ENCODE peak calls at places on chromosome 5, in six cellular contexts. One of them, this sample, is unnamed.

GRCh38 chr5:14322437-14323187 is 179.5 kb downstream of the TRIO start:
- DNase-seq in HFF-Myc: no peak
- DNase-seq in Panc1: no peak
- DNase-seq in PC-9: no peak
- DNase-seq in aorta: no peak
- DNase-seq in neural progenitor cell: no peak
- DNase-seq in this sample: no peak

GRCh38 chr5:128062172-128062746 is 21.3 kb upstream of the SLC12A2 start:
- DNase-seq in HFF-Myc: no peak
- DNase-seq in Panc1: no peak
- DNase-seq in PC-9: no peak
- DNase-seq in aorta: no peak
- DNase-seq in neural progenitor cell: no peak
- DNase-seq in this sample: no peak

GRCh38 chr5:82396871-82397514 is 118.8 kb upstream of the RPS23 start:
- DNase-seq in HFF-Myc: peak
- DNase-seq in Panc1: peak
- DNase-seq in PC-9: peak
- DNase-seq in aorta: peak
- DNase-seq in neural progenitor cell: no peak
- DNase-seq in this sample: no peak

GRCh38 chr5:170113517-170113891 is 7.8 kb downstream of the FOXI1 start:
- DNase-seq in HFF-Myc: no peak
- DNase-seq in Panc1: no peak
- DNase-seq in PC-9: no peak
- DNase-seq in aorta: no peak
- DNase-seq in neural progenitor cell: no peak
- DNase-seq in this sample: no peak

GRCh38 chr5:5135957-5136676 is 4.0 kb upstream of the ADAMTS16 start:
- DNase-seq in HFF-Myc: no peak
- DNase-seq in Panc1: peak
- DNase-seq in PC-9: no peak
- DNase-seq in aorta: no peak
- DNase-seq in neural progenitor cell: no peak
- DNase-seq in this sample: no peak

GRCh38 chr5:160287378-160288051 is 24.8 kb downstream of the CCNJL start:
- DNase-seq in HFF-Myc: no peak
- DNase-seq in Panc1: no peak
- DNase-seq in PC-9: peak
- DNase-seq in aorta: peak
- DNase-seq in neural progenitor cell: peak
- DNase-seq in this sample: no peak

GRCh38 chr5:173954671-173955605 is 34.0 kb upstream of the C5orf47 start:
- DNase-seq in HFF-Myc: no peak
- DNase-seq in Panc1: peak
- DNase-seq in PC-9: no peak
- DNase-seq in aorta: no peak
- DNase-seq in neural progenitor cell: no peak
- DNase-seq in this sample: no peak

GRCh38 chr5:133113331-133114061 is 61.7 kb downstream of the HSPA4 start:
- DNase-seq in HFF-Myc: no peak
- DNase-seq in Panc1: no peak
- DNase-seq in PC-9: no peak
- DNase-seq in aorta: no peak
- DNase-seq in neural progenitor cell: no peak
- DNase-seq in this sample: no peak

GRCh38 chr5:141494761-141495455 is 6.0 kb downstream of the PCDHGC5 start:
- DNase-seq in HFF-Myc: no peak
- DNase-seq in Panc1: no peak
- DNase-seq in PC-9: no peak
- DNase-seq in aorta: no peak
- DNase-seq in neural progenitor cell: peak
- DNase-seq in this sample: no peak

GRCh38 chr5:16931334-16932110 is 4.6 kb downstream of the MYO10 start:
- DNase-seq in HFF-Myc: no peak
- DNase-seq in Panc1: no peak
- DNase-seq in PC-9: peak
- DNase-seq in aorta: no peak
- DNase-seq in neural progenitor cell: no peak
- DNase-seq in this sample: no peak

GRCh38 chr5:142446131-142446959 is 121.5 kb upstream of the SPRY4 start:
- DNase-seq in HFF-Myc: no peak
- DNase-seq in Panc1: no peak
- DNase-seq in PC-9: peak
- DNase-seq in aorta: no peak
- DNase-seq in neural progenitor cell: no peak
- DNase-seq in this sample: no peak

GRCh38 chr5:88144219-88145040 is 124.2 kb downstream of the TMEM161B start:
- DNase-seq in HFF-Myc: no peak
- DNase-seq in Panc1: no peak
- DNase-seq in PC-9: no peak
- DNase-seq in aorta: peak
- DNase-seq in neural progenitor cell: peak
- DNase-seq in this sample: no peak

GRCh38 chr5:10729320-10730133 is 31.5 kb downstream of the DAP start:
- DNase-seq in HFF-Myc: no peak
- DNase-seq in Panc1: no peak
- DNase-seq in PC-9: no peak
- DNase-seq in aorta: no peak
- DNase-seq in neural progenitor cell: no peak
- DNase-seq in this sample: no peak

GRCh38 chr5:145787001-145787400 is 48.1 kb downstream of the PRELID2 start:
- DNase-seq in HFF-Myc: no peak
- DNase-seq in Panc1: no peak
- DNase-seq in PC-9: no peak
- DNase-seq in aorta: no peak
- DNase-seq in neural progenitor cell: no peak
- DNase-seq in this sample: no peak

GRCh38 chr5:139839416-139839815 is 43.8 kb downstream of the PSD2 start:
- DNase-seq in HFF-Myc: no peak
- DNase-seq in Panc1: no peak
- DNase-seq in PC-9: no peak
- DNase-seq in aorta: peak
- DNase-seq in neural progenitor cell: no peak
- DNase-seq in this sample: no peak

GRCh38 chr5:24347206-24347605 is 297.6 kb downstream of the CDH10 start:
- DNase-seq in HFF-Myc: no peak
- DNase-seq in Panc1: no peak
- DNase-seq in PC-9: no peak
- DNase-seq in aorta: no peak
- DNase-seq in neural progenitor cell: no peak
- DNase-seq in this sample: no peak

GRCh38 chr5:80194470-80194869 is 61.4 kb downstream of the SERINC5 start:
- DNase-seq in HFF-Myc: no peak
- DNase-seq in Panc1: no peak
- DNase-seq in PC-9: no peak
- DNase-seq in aorta: no peak
- DNase-seq in neural progenitor cell: no peak
- DNase-seq in this sample: no peak

GRCh38 chr5:55904152-55904551 is 53.0 kb downstream of the IL31RA start:
- DNase-seq in HFF-Myc: no peak
- DNase-seq in Panc1: no peak
- DNase-seq in PC-9: no peak
- DNase-seq in aorta: no peak
- DNase-seq in neural progenitor cell: no peak
- DNase-seq in this sample: no peak

DNA sequence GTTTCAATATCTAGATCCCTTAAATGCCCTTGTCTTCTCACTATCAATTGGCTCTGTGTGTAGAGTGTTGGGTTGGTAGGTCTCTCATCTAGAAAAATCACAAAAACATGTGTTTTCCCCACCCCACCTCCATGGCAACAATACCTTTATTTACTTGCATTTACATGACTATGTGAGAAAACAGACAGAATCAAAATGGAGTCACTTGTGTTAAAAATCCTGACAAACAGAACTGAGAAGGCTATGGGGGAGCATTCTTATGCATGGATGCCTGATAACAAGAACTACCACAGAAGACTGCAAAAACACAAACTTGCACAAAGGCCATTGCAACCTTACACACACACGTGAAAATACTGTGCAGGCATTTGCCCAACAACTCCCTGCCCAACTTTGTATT is 1352.9 kb upstream of the CDH9 start:
- DNase-seq in HFF-Myc: no peak
- DNase-seq in Panc1: no peak
- DNase-seq in PC-9: no peak
- DNase-seq in aorta: no peak
- DNase-seq in neural progenitor cell: no peak
- DNase-seq in this sample: no peak
- H3K4me3 ChIP-seq in HFF-Myc: no peak
- H3K4me3 ChIP-seq in Panc1: no peak
- H3K4me3 ChIP-seq in PC-9: no peak
- H3K4me3 ChIP-seq in aorta: no peak
- H3K4me3 ChIP-seq in neural progenitor cell: no peak
- H3K4me3 ChIP-seq in this sample: no peak

DNA sequence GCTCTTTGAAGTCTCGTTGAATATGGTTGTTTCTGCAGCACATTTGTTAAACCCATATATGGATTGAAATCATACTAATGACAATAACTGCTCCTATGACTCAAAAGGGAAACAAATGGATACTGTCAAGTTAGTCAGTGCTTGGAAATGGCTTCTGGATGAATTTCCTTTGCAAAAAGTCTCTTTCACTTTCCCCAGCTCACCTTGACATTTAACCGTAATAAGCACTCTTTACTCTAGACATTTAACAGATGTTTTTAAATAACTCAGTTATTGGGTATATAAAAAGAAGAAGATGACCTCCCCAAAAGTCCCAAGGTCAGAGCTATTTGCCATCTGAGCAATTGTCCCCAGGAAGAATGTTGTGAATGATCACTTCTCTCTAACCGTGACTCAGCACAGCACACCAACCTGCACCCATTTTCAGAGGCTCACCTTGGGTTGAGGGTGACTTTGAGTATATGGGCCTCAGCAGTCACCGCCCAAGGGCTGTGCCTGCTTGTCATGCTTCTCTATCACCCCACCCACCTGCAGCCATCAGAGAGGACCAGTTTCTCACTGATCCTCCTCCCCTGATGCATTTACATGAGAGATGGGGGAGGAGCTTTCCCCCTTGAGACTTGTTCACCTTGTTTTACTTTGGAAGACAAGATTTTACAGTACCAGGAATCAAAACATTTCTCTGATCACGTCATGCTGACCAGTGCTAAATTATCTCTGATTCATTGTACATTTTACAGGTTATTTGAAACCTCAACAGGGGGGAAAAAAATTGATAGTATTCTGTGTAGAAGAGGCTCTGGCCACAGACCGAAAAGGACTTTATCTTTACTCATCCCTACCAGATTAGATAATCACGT is 133.7 kb downstream of the GRIA1 start:
- DNase-seq in HFF-Myc: no peak
- DNase-seq in Panc1: no peak
- DNase-seq in PC-9: peak
- DNase-seq in aorta: no peak
- DNase-seq in neural progenitor cell: no peak
- DNase-seq in this sample: no peak
- H3K4me3 ChIP-seq in HFF-Myc: no peak
- H3K4me3 ChIP-seq in Panc1: no peak
- H3K4me3 ChIP-seq in PC-9: no peak
- H3K4me3 ChIP-seq in aorta: no peak
- H3K4me3 ChIP-seq in neural progenitor cell: no peak
- H3K4me3 ChIP-seq in this sample: no peak

DNA sequence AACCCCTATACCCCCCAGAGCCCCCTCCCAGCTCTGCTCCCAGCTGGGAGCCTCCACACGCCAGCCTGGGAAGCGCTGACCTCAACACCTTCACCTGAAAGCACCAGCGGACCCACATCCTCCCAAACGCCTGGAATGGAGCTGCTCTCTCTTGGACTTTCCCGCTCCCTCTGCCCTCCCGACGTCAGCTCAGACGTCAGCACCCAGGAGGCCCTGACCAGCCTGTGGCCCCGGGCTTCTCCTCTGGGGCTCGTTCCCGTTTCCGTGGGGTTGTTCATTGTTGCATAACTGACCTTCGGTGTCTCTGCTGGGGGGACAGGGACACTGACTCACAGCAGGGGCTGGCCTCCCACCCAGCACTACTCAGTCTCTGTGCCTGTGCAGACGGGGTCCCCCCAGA is 35.0 kb upstream of the SLC6A3 start:
- DNase-seq in HFF-Myc: no peak
- DNase-seq in Panc1: no peak
- DNase-seq in PC-9: no peak
- DNase-seq in aorta: no peak
- DNase-seq in neural progenitor cell: no peak
- DNase-seq in this sample: no peak
- H3K4me3 ChIP-seq in HFF-Myc: no peak
- H3K4me3 ChIP-seq in Panc1: no peak
- H3K4me3 ChIP-seq in PC-9: no peak
- H3K4me3 ChIP-seq in aorta: no peak
- H3K4me3 ChIP-seq in neural progenitor cell: no peak
- H3K4me3 ChIP-seq in this sample: no peak

GRCh38 chr5:135535420-135535819 is 344 bp downstream of the NEUROG1 start:
- DNase-seq in HFF-Myc: no peak
- DNase-seq in Panc1: no peak
- DNase-seq in PC-9: no peak
- DNase-seq in aorta: no peak
- DNase-seq in neural progenitor cell: no peak
- DNase-seq in this sample: no peak

GRCh38 chr5:135535820-135536801 is at the start of gene NEUROG1:
- DNase-seq in HFF-Myc: no peak
- DNase-seq in Panc1: no peak
- DNase-seq in PC-9: no peak
- DNase-seq in aorta: no peak
- DNase-seq in neural progenitor cell: peak
- DNase-seq in this sample: no peak

GRCh38 chr5:135533346-135533745 is 2.4 kb downstream of the NEUROG1 start:
- DNase-seq in HFF-Myc: no peak
- DNase-seq in Panc1: no peak
- DNase-seq in PC-9: no peak
- DNase-seq in aorta: no peak
- DNase-seq in neural progenitor cell: no peak
- DNase-seq in this sample: no peak

GRCh38 chr5:135533794-135534193 is 2.0 kb downstream of the NEUROG1 start:
- DNase-seq in HFF-Myc: no peak
- DNase-seq in Panc1: no peak
- DNase-seq in PC-9: no peak
- DNase-seq in aorta: no peak
- DNase-seq in neural progenitor cell: peak
- DNase-seq in this sample: no peak

DNA sequence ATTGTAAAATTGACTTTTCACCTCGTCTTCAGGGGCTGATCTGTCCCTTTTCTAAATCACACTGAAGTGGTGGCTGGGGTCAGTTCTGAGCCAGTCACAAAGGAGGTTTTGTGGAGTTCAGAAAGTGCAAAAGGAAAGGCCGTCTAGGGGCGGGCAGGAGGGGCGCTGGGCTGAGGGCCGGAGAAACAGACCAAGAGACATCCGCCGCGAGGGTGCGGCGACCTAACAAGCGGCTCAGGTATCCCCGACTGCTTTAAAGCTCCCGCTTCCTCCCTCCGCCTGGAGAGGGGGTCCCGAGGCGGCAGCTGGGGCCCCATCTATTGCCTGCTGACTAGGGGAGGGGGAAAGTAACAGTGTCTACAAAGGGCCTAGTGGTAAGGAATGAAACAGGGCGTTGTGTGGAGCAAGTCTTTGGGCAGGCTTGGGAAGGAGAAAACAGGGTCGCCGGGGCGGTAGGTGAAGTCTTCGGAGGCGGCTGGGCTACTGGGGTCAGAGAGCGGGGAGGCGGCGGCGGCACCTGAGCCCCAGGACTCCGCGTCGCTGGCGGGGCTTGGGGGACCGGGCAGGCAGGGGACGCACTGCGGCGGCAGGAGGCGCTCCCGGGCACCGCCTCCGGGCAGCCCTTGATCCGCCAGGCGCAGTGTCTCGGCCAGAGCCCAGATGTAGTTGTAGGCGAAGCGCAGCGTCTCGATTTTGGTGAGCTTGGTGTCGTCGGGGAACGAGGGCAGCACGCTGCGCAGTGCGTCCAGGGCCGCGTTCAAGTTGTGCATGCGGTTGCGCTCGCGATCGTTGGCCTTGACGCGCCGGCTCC is 950 bp downstream of the NEUROG1 start:
- DNase-seq in HFF-Myc: no peak
- DNase-seq in Panc1: no peak
- DNase-seq in PC-9: no peak
- DNase-seq in aorta: no peak
- DNase-seq in neural progenitor cell: peak
- DNase-seq in this sample: no peak
- H3K4me3 ChIP-seq in HFF-Myc: no peak
- H3K4me3 ChIP-seq in Panc1: no peak
- H3K4me3 ChIP-seq in PC-9: no peak
- H3K4me3 ChIP-seq in aorta: no peak
- H3K4me3 ChIP-seq in neural progenitor cell: peak
- H3K4me3 ChIP-seq in this sample: no peak

This sample was measured in Jurkat, Clone E6-1.